ENCODE peak calls at places on chromosomes 13 and 19, in eight cellular contexts. Q is IMR-90, W is mammary epithelial cell, B is left ventricle myocardium inferior, D is fibroblast of lung, M is neural progenitor cell, T is tibial nerve, F is A549. A is an unnamed sample.

GRCh38 chr13:42266464-42266863 is 5.5 kb upstream of the AKAP11 start:
- DNase-seq in Q (peak; percentile 79), F (no peak), B (no peak), T (no peak), W (no peak), M (no peak), D (peak; percentile 59), A (no peak)

GRCh38 chr13:112792511-112792910 is 102.7 kb downstream of the ATP11A start:
- DNase-seq in B (no peak), W (no peak), F (no peak), D (no peak), T (no peak), M (no peak), Q (no peak), A (no peak)

GRCh38 chr19:2391118-2391725 is 31.2 kb downstream of the TMPRSS9 start:
- DNase-seq in D (peak; percentile 61), T (peak; percentile 55), Q (peak; percentile 78), F (peak; percentile 39), M (peak; percentile 73), B (no peak), W (peak; percentile 51), A (no peak)

GRCh38 chr13:33230178-33230881 is 55.2 kb downstream of the STARD13 start:
- DNase-seq in T (no peak), W (no peak), Q (peak; percentile 87), D (peak; percentile 71), B (no peak), F (no peak), M (no peak), A (no peak)

GRCh38 chr13:74641586-74641985 is 507.4 kb upstream of the KLF12 start:
- DNase-seq in M (no peak), T (no peak), Q (peak; percentile 74), D (peak; percentile 84), B (no peak), W (peak; percentile 29), F (no peak), A (no peak)

GRCh38 chr19:46586294-46586693 is 14.8 kb upstream of the CALM3 start:
- DNase-seq in M (no peak), W (no peak), B (no peak), F (no peak), D (no peak), T (no peak), Q (no peak), A (no peak)

GRCh38 chr13:41273806-41274441 is 10.5 kb upstream of the MTRF1 start:
- DNase-seq in F (no peak), W (no peak), M (no peak), D (no peak), T (no peak), Q (no peak), B (no peak), A (no peak)

GRCh38 chr13:111232191-111232590 is 88.3 kb upstream of the TEX29 start:
- DNase-seq in T (no peak), B (no peak), Q (no peak), M (no peak), W (no peak), F (no peak), D (no peak), A (no peak)

GRCh38 chr13:78742659-78743058 is 83.7 kb upstream of the OBI1 start:
- DNase-seq in B (no peak), F (no peak), T (no peak), D (no peak), Q (no peak), W (no peak), M (peak; percentile 16), A (no peak)

GRCh38 chr19:10643968-10644290 is 10.2 kb upstream of the ILF3 start:
- DNase-seq in D (no peak), T (no peak), W (no peak), Q (no peak), B (no peak), M (no peak), F (no peak), A (no peak)

GRCh38 chr19:46784262-46785053 is 3.9 kb downstream of the SLC1A5 start:
- DNase-seq in Q (peak; percentile 95), M (peak; percentile 74), F (peak; percentile 97), W (peak; percentile 95), T (peak; percentile 62), D (peak; percentile 84), B (peak; percentile 69), A (peak; percentile 73)

GRCh38 chr19:1042689-1043511 is 3.0 kb downstream of the ABCA7 start:
- DNase-seq in T (no peak), Q (no peak), M (no peak), W (no peak), D (no peak), F (no peak), B (no peak), A (no peak)

GRCh38 chr13:29457299-29457698 is 138.2 kb downstream of the SLC7A1 start:
- DNase-seq in F (no peak), M (no peak), B (no peak), Q (peak; percentile 79), W (peak; percentile 90), T (no peak), D (peak; percentile 95), A (no peak)

GRCh38 chr13:57634829-57635165 is 3.3 kb downstream of the PCDH17 start:
- DNase-seq in B (no peak), T (no peak), F (no peak), W (no peak), D (no peak), M (peak; percentile 34), Q (no peak), A (peak; percentile 64)

DNA sequence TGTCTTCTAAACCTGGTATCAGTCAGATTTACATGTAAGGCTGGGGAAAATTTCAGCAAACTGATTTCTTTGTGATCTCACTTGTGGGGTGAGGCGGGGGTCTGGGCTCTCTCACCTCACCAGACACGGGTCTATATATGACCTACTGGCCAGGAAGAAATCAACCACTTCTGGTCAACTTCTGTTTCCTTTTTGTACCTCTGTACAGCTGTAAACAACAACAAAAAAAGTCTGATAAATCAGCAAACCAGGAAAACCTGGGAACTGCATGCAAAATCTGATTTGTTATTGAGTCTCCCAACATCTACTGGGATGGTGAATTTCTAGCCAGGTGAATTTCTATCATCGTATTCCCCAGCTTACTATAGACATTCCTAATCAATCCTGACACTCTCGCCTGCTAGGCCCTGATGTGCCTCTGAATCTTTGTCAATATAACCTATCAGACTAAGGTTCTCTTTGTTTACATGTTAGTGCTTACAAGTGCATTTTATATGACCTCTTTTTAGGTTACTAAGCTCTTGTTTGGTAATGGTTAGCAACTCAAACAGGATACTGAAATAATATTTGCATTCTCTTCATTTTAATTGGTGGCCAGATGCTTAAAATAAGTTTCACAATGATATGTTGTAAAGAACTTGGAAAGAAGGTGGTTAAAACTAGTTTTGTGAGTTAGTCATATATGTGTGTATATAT is 77.7 kb downstream of the LRRC63 start:
- DNase-seq in B (no peak), T (no peak), D (no peak), Q (no peak), F (no peak), M (no peak), W (no peak), A (no peak)
- TF ChIP-seq CTCF in B (no peak), T (no peak), D (no peak), Q (no peak), F (no peak), M (no peak), W (no peak), A (no peak)

DNA sequence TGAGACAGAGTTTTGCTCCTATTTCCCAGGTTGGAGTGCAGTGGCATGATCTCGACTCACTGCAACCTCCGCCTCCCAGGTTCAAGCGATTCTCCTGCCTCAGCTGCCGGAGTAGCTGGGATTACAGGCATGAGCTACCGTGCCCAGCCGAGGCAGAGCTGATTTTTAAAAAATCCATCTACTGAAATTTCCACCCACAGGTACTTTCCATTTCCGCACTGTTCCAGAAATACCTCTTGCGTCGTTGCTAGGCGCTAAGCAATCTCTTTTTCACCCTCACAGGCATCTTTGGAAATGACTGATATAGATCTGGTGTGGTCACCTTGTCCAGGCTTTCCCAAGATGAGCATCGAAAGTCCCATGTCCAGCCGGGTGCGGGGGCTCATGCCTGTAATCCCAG is 9.4 kb downstream of the TMEM38A start:
- DNase-seq in Q (no peak), F (no peak), T (no peak), M (no peak), D (no peak), W (no peak), B (no peak), A (no peak)
- H3K27ac ChIP-seq in Q (no peak overlapping the region), F (no peak overlapping the region), T (no peak overlapping the region), M (no peak overlapping the region), D (no peak overlapping the region), W (no peak overlapping the region), B (no peak overlapping the region), A (no peak overlapping the region)

GRCh38 chr19:33375760-33376159 is 2.3 kb downstream of the CEBPG start:
- DNase-seq in M (no peak), T (no peak), D (peak; percentile 62), F (no peak), Q (peak; percentile 51), W (peak; percentile 29), B (no peak), A (no peak)

GRCh38 chr19:33375156-33375744 is 1.7 kb downstream of the CEBPG start:
- DNase-seq in F (no peak), W (no peak), M (no peak), D (no peak), B (no peak), Q (no peak), T (no peak), A (no peak)

GRCh38 chr19:33377586-33378475 is 4.3 kb downstream of the CEBPG start:
- DNase-seq in Q (no peak), W (no peak), D (peak; percentile 15), T (no peak), F (no peak), B (no peak), M (peak; percentile 63), A (no peak)

GRCh38 chr19:33376931-33377557 is 3.5 kb downstream of the CEBPG start:
- DNase-seq in Q (no peak), F (no peak), D (no peak), T (no peak), W (peak; percentile 89), M (no peak), B (no peak), A (no peak)

GRCh38 chr19:33376423-33376822 is 2.9 kb downstream of the CEBPG start:
- DNase-seq in T (peak; percentile 71), F (peak; percentile 81), B (peak; percentile 80), Q (peak; percentile 87), W (peak; percentile 73), M (no peak), D (peak; percentile 89), A (peak; percentile 74)
- H3K4me1 ChIP-seq in T (no peaks in the 10 kb centered on the region), F (peaks cover 37% of the 10 kb centered on the region), B (peaks cover 60% of the 10 kb centered on the region), Q (peaks cover 8% of the 10 kb centered on the region), W (peaks cover 39% of the 10 kb centered on the region), M (peaks cover 47% of the 10 kb centered on the region), D (peaks cover 6% of the 10 kb centered on the region), A (peaks cover 23% of the 10 kb centered on the region)

GRCh38 chr19:50047686-50048085 is 21.9 kb downstream of the ZNF473 start:
- DNase-seq in Q (peak; percentile 31), D (no peak), F (no peak), B (no peak), M (no peak), T (no peak), W (no peak), A (no peak)

GRCh38 chr19:50050406-50051223 is 24.8 kb downstream of the ZNF473 start:
- DNase-seq in T (peak; percentile 75), Q (peak; percentile 79), F (peak; percentile 67), B (peak; percentile 85), W (peak; percentile 77), M (peak; percentile 39), D (peak; percentile 69), A (peak; percentile 84)

GRCh38 chr19:50043967-50044366 is 18.2 kb downstream of the ZNF473 start:
- DNase-seq in D (no peak), Q (no peak), B (no peak), W (no peak), T (no peak), M (no peak), F (no peak), A (no peak)

GRCh38 chr19:50044922-50045321 is 19.1 kb downstream of the ZNF473 start:
- DNase-seq in M (no peak), D (no peak), F (no peak), T (no peak), Q (no peak), W (no peak), B (no peak), A (no peak)

GRCh38 chr19:50046649-50047503 is 21.1 kb downstream of the ZNF473 start:
- DNase-seq in B (peak; percentile 42), D (no peak), W (no peak), M (no peak), F (no peak), T (peak; percentile 77), Q (peak; percentile 18), A (peak; percentile 66)
- TF ChIP-seq CTCF in B (peak; percentile 68), D (peak; percentile 44), W (peak; percentile 43), M (peak; percentile 45), F (peak; percentile 26), T (peak; percentile 27), Q (peak; percentile 49), A (peak; percentile 70)